ENCODE peak calls at places on chromosomes 12 and 14, in five cellular contexts. N is IMR-90, B is HCT116, J is GM23338, D is brain microvascular endothelial cell. G is an unnamed sample.

GRCh38 chr14:33676135-33676566 is 274.7 kb downstream of the EGLN3 start:
- DNase-seq in J (peak), D (peak), B (peak), N (no peak), G (peak)

GRCh38 chr14:52117433-52117832 is 48.6 kb upstream of the NID2 start:
- DNase-seq in J (no peak), B (no peak), N (peak), D (peak), G (no peak)

GRCh38 chr12:49260831-49261363 is 4.0 kb upstream of the TUBA1C start:
- DNase-seq in J (no peak), B (no peak), N (no peak), D (no peak), G (no peak)

GRCh38 chr12:53101931-53102781 is 1.1 kb upstream of the SOAT2 start:
- DNase-seq in N (no peak), B (no peak), D (no peak), J (no peak), G (peak)

GRCh38 chr12:41288188-41288811 is 100.2 kb downstream of the PDZRN4 start:
- DNase-seq in D (no peak), B (no peak), N (no peak), J (no peak), G (no peak)

GRCh38 chr12:13376627-13377373 is 180.3 kb downstream of the EMP1 start:
- DNase-seq in N (no peak), D (no peak), B (no peak), J (peak), G (no peak)

GRCh38 chr12:103955811-103956514 is 9.7 kb upstream of the TDG start:
- DNase-seq in D (no peak), N (peak), B (no peak), J (no peak), G (no peak)

GRCh38 chr12:47188576-47189441 is 109.0 kb upstream of the AMIGO2 start:
- DNase-seq in D (peak), J (no peak), N (peak), B (no peak), G (no peak)

GRCh38 chr14:43651185-43651787 is 855.8 kb downstream of the FSCB start:
- DNase-seq in D (no peak), J (no peak), B (no peak), N (no peak), G (no peak)

GRCh38 chr12:105738036-105738435 is 400.7 kb downstream of the NUAK1 start:
- DNase-seq in D (peak), N (peak), B (no peak), J (no peak), G (no peak)

GRCh38 chr12:32305163-32305562 is 94.2 kb upstream of the FGD4 start:
- DNase-seq in J (no peak), B (peak), D (no peak), N (peak), G (no peak)

GRCh38 chr14:61296707-61297502 is 15.8 kb upstream of the TMEM30B start:
- DNase-seq in D (peak), N (peak), B (peak), J (peak), G (no peak)

GRCh38 chr14:99432491-99432890 is 48.2 kb downstream of the SETD3 start:
- DNase-seq in N (no peak), B (no peak), J (no peak), D (peak), G (no peak)

GRCh38 chr14:85549697-85550096 is 19.8 kb downstream of the FLRT2 start:
- DNase-seq in D (no peak), J (no peak), N (no peak), B (no peak), G (no peak)

GRCh38 chr12:87428701-87429277 is 600.4 kb downstream of the C12orf50 start:
- DNase-seq in N (peak), J (no peak), D (peak), B (no peak), G (no peak)

GRCh38 chr12:93244514-93245077 is 133.1 kb upstream of the NUDT4 start:
- DNase-seq in B (no peak), N (no peak), D (no peak), J (no peak), G (no peak)

GRCh38 chr14:50726372-50727107 is 58.4 kb upstream of the SAV1 start:
- DNase-seq in N (peak), D (peak), J (no peak), B (no peak), G (no peak)

GRCh38 chr12:75666980-75667359 is 155.6 kb upstream of the KRR1 start:
- DNase-seq in D (peak), J (no peak), N (peak), B (peak), G (no peak)

GRCh38 chr12:6089041-6089823 is 35.2 kb downstream of the VWF start:
- DNase-seq in D (no peak), J (peak), B (peak), N (peak), G (no peak)

GRCh38 chr12:53518381-53518780 is 11.1 kb upstream of the NPFF start:
- DNase-seq in N (peak), J (no peak), D (no peak), B (no peak), G (no peak)

GRCh38 chr14:31059152-31059924 is 33.2 kb upstream of the STRN3 start:
- DNase-seq in D (peak), B (no peak), N (peak), J (peak), G (peak)

GRCh38 chr12:85683051-85683450 is 153.2 kb downstream of the RASSF9 start:
- DNase-seq in J (no peak), D (no peak), B (no peak), N (no peak), G (no peak)

GRCh38 chr12:111792155-111792876 is 25.6 kb downstream of the ALDH2 start:
- DNase-seq in D (peak), N (peak), B (no peak), J (no peak), G (no peak)

GRCh38 chr12:121494093-121494787 is 86.6 kb downstream of the KDM2B start:
- DNase-seq in B (peak), D (peak), N (peak), J (peak), G (peak)

GRCh38 chr12:53079226-53080117 is at the start of gene SPRYD3:
- DNase-seq in D (peak), N (peak), B (peak), J (peak), G (peak)

GRCh38 chr12:130879212-130879686 is 7.4 kb downstream of the RAN start:
- DNase-seq in N (no peak), J (peak), D (no peak), B (no peak), G (no peak)

GRCh38 chr14:37583358-37584210 is 11.5 kb downstream of the FOXA1 start:
- DNase-seq in J (peak), D (no peak), B (no peak), N (no peak), G (no peak)

GRCh38 chr14:94227029-94227428 is 52.9 kb downstream of the PPP4R4 start:
- DNase-seq in J (no peak), D (no peak), B (no peak), N (peak), G (no peak)

GRCh38 chr12:20514598-20514997 is 146.3 kb downstream of the PDE3A start:
- DNase-seq in N (no peak), B (no peak), D (no peak), J (no peak), G (no peak)

GRCh38 chr14:38290601-38291190 is 34.8 kb upstream of the CLEC14A start:
- DNase-seq in D (peak), B (no peak), J (no peak), N (peak), G (no peak)

GRCh38 chr12:42382013-42382696 is 56.2 kb downstream of the PPHLN1 start:
- DNase-seq in D (no peak), J (peak), N (peak), B (no peak), G (no peak)

GRCh38 chr14:96249016-96249415 is 7.0 kb upstream of the BDKRB1 start:
- DNase-seq in D (peak), N (peak), B (no peak), J (no peak), G (no peak)

GRCh38 chr12:104942075-104942474 is 16.0 kb downstream of the SLC41A2 start:
- DNase-seq in N (no peak), J (no peak), D (no peak), B (no peak), G (no peak)

GRCh38 chr14:59377485-59377884 is 87.7 kb downstream of the GPR135 start:
- DNase-seq in D (no peak), B (no peak), N (no peak), J (no peak), G (no peak)

GRCh38 chr14:59376691-59377090 is 88.5 kb downstream of the GPR135 start:
- DNase-seq in N (no peak), D (no peak), J (no peak), B (no peak), G (no peak)

GRCh38 chr14:59374048-59374447 is 91.1 kb downstream of the GPR135 start:
- DNase-seq in J (no peak), B (no peak), D (no peak), N (no peak), G (no peak)

DNA sequence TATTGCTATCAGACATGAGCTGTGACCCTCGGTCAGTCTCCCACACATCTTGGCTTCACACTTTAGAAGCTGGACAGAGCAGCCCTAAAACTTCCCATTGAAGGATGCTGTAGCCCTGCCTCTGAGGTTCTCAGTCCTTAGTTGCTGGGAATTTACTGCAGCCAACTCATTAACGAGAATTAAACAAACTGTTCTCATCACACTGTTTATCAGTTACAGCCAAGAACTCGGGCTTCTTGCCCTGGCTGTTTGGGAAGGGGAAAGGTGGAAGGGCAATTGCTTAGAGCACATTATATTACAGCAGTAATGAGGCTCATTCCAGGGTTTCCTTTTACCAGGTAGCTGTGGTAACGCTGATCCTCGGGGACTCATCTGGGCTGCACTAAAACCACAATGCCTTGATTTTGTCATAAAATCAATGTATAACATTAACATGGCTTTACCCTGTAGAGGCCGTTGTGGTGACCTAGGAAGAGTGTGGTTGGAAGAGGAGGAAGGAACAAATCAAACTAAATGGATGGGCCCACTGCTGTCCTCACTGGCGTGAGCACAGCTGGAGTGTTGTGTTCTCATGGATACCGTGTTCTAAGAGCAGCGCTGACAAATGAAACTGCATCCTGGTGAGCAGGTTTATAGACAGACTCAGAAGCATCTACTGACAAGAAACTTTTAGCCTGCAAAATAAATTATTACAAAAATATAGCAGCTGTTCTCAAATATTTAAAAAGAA is 87.0 kb downstream of the GPR135 start:
- DNase-seq in B (no peak), N (no peak), D (no peak), J (no peak), G (no peak)
- H3K27ac ChIP-seq in B (no peak), N (no peak), D (no peak), J (no peak), G (no peak)

GRCh38 chr12:132194056-132194455 is 49.8 kb downstream of the NOC4L start:
- DNase-seq in B (peak), N (no peak), D (no peak), J (peak), G (no peak)
- TF ChIP-seq CTCF in B (peak), N (no peak), D (peak), J (peak), G (peak)

GRCh38 chr14:22798528-22798927 is 16.7 kb downstream of the SLC7A7 start:
- DNase-seq in N (no peak), B (no peak), J (no peak), D (no peak), G (no peak)
- H3K4me3 ChIP-seq in N (no peak), B (no peak), J (no peak), D (no peak), G (no peak)

GRCh38 chr12:89769483-89769818 is 60.8 kb upstream of the ATP2B1 start:
- DNase-seq in N (no peak), J (peak), D (no peak), B (no peak), G (peak)
- H3K27ac ChIP-seq in N (peak), J (no peak), D (peak), B (no peak), G (no peak)

GRCh38 chr14:72800296-72800695 is 93.6 kb downstream of the DPF3 start:
- DNase-seq in N (no peak), B (no peak), J (no peak), D (no peak), G (no peak)
- TF ChIP-seq CTCF in N (no peak), B (no peak), J (no peak), D (no peak), G (no peak)

DNA sequence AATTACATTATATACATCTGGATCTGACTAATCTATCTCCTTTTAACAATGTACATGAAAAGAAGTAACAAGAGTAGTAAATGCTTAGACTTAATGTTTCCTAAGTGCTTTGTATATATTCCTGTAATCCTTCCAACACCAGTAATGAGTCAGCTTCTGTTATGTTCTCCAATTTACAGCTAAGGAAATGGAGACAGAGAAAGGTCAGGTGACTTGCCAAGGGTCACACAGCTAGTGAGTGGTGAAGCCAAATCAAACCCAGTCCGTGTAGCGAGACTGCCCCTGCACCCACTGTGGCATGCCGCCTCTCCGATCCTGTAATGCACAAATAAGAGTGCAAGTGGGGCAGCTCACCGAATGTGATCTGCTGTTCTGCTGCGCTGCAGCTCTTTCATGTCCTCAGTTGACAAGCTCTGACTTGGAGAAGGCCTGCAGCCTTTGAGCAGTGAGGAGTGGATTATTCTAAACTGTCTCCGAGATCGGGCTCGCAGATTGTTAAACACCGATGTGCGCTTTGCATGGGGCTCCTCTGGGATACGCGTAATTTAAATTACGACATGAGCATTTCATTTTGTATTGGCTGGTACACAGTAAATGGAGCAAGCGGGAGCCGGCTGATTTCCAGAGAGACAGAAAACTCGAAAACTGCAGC is 65.1 kb upstream of the KTN1 start:
- DNase-seq in B (peak), N (peak), D (peak), J (no peak), G (no peak)
- H3K4me3 ChIP-seq in B (no peak), N (no peak), D (no peak), J (no peak), G (no peak)

GRCh38 chr14:73753043-73753886 is 39.1 kb upstream of the PNMA1 start:
- DNase-seq in D (no peak), B (no peak), N (no peak), J (no peak), G (no peak)
- H3K27ac ChIP-seq in D (peak), B (peak), N (peak), J (no peak), G (no peak)

DNA sequence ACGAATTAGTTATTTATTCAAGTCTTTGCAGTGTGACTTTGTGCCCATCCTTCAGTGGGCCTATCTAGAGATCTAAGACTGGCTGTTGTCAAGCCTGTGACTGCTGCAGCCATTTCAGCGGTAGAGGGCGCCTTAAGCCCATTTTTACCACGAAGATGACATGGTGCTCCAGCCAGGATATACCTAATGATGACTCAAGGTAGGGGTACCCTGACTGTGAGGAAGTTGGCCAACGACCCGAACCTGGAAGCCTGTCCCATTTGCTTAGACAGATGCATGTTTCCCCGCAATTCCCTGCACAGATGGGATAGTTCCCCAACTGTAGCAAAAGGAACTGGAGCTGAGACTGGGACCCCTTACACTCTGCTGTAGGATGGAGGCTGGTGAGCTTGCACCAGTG is 41.3 kb downstream of the RAB3IP start:
- DNase-seq in D (peak), N (peak), J (peak), B (peak), G (peak)
- TF ChIP-seq CTCF in D (peak), N (peak), J (peak), B (peak), G (peak)